ENCODE peak calls at places on chromosomes 11 and 22, in seven cellular contexts. D, R, B, A, H, Z and C are unnamed samples. For H3K4me1, the result is how much of the 10 kb centered on the place peaks cover.

GRCh38 chr22:31451709-31452571 is 37.7 kb downstream of the EIF4ENIF1 start:
- DNase-seq in D (no peak), R (peak), B (no peak), A (peak), H (no peak), Z (no peak), C (peak)

GRCh38 chr22:40668611-40669390 is 10.5 kb upstream of the MCHR1 start:
- DNase-seq in D (no peak), R (no peak), B (no peak), A (no peak), H (no peak), Z (no peak), C (no peak)

GRCh38 chr11:105881027-105881426 is 141.0 kb downstream of the MSANTD4 start:
- DNase-seq in D (no peak), R (no peak), B (no peak), A (no peak), H (no peak), Z (no peak), C (no peak)

GRCh38 chr11:120147094-120147949 is 9.4 kb upstream of the TRIM29 start:
- DNase-seq in D (no peak), R (no peak), B (peak), A (no peak), H (no peak), Z (no peak), C (no peak)

GRCh38 chr22:35206889-35207288 is 50.4 kb upstream of the HMGXB4 start:
- DNase-seq in D (no peak), R (no peak), B (no peak), A (no peak), H (no peak), Z (no peak), C (no peak)

GRCh38 chr11:91158901-91159537 is 936.2 kb upstream of the CHORDC1 start:
- DNase-seq in D (no peak), R (no peak), B (no peak), A (no peak), H (no peak), Z (no peak), C (no peak)

GRCh38 chr11:9774591-9775392 is 110.9 kb downstream of the SWAP70 start:
- DNase-seq in D (no peak), R (no peak), B (no peak), A (no peak), H (no peak), Z (no peak), C (no peak)

GRCh38 chr11:13944016-13944415 is 18.5 kb upstream of the SPON1 start:
- DNase-seq in D (no peak), R (no peak), B (no peak), A (no peak), H (no peak), Z (no peak), C (no peak)

GRCh38 chr22:44023404-44024287 is 456 bp upstream of the PARVB start:
- DNase-seq in D (no peak), R (no peak), B (peak), A (peak), H (no peak), Z (no peak), C (no peak)

GRCh38 chr11:9838961-9839360 is 175.1 kb downstream of the SWAP70 start:
- DNase-seq in D (no peak), R (no peak), B (no peak), A (no peak), H (peak), Z (no peak), C (no peak)

GRCh38 chr11:120956710-120957500 is 67.0 kb upstream of the TBCEL start:
- DNase-seq in D (no peak), R (peak), B (peak), A (no peak), H (no peak), Z (no peak), C (peak)

GRCh38 chr11:100445231-100445735 is 241.8 kb upstream of the ARHGAP42 start:
- DNase-seq in D (no peak), R (no peak), B (no peak), A (peak), H (no peak), Z (no peak), C (no peak)

GRCh38 chr22:35900483-35901168 is 128.0 kb downstream of the RBFOX2 start:
- DNase-seq in D (no peak), R (peak), B (no peak), A (no peak), H (peak), Z (no peak), C (peak)

GRCh38 chr22:36405671-36406070 is 17.9 kb upstream of the MYH9 start:
- DNase-seq in D (peak), R (peak), B (no peak), A (no peak), H (no peak), Z (no peak), C (peak)

GRCh38 chr11:126772267-126772666 is 228.3 kb downstream of the KIRREL3 start:
- DNase-seq in D (no peak), R (no peak), B (no peak), A (no peak), H (no peak), Z (no peak), C (no peak)

GRCh38 chr11:4576880-4577279 is 4.7 kb upstream of the OR52I2 start:
- DNase-seq in D (no peak), R (no peak), B (no peak), A (no peak), H (no peak), Z (no peak), C (no peak)

GRCh38 chr11:46202696-46203391 is 74.6 kb upstream of the CREB3L1 start:
- DNase-seq in D (no peak), R (no peak), B (no peak), A (no peak), H (no peak), Z (no peak), C (no peak)

GRCh38 chr22:41642711-41643110 is 21.6 kb downstream of the XRCC6 start:
- DNase-seq in D (no peak), R (no peak), B (no peak), A (no peak), H (no peak), Z (no peak), C (no peak)

GRCh38 chr11:74647831-74648230 is 55.4 kb downstream of the POLD3 start:
- DNase-seq in D (no peak), R (no peak), B (no peak), A (no peak), H (no peak), Z (no peak), C (no peak)

GRCh38 chr11:57283231-57283990 is 41.3 kb downstream of the TNKS1BP1 start:
- DNase-seq in D (no peak), R (no peak), B (no peak), A (no peak), H (no peak), Z (no peak), C (no peak)

GRCh38 chr22:28016781-28017557 is 97.9 kb upstream of the PITPNB start:
- DNase-seq in D (no peak), R (no peak), B (no peak), A (no peak), H (peak), Z (no peak), C (no peak)

GRCh38 chr11:65321828-65322495 is 7.3 kb downstream of the CDC42EP2 start:
- DNase-seq in D (no peak), R (no peak), B (no peak), A (no peak), H (peak), Z (no peak), C (no peak)

GRCh38 chr11:8011981-8012444 is 24.9 kb downstream of the EIF3F start:
- DNase-seq in D (no peak), R (no peak), B (no peak), A (no peak), H (no peak), Z (no peak), C (no peak)

GRCh38 chr11:111833524-111833923 is 37.9 kb downstream of the ALG9 start:
- DNase-seq in D (no peak), R (no peak), B (no peak), A (no peak), H (no peak), Z (no peak), C (no peak)

GRCh38 chr11:111797145-111797581 is 31.0 kb upstream of the PPP2R1B start:
- DNase-seq in D (no peak), R (no peak), B (no peak), A (no peak), H (no peak), Z (no peak), C (no peak)

GRCh38 chr11:3412837-3413236 is 33.9 kb upstream of the ZNF195 start:
- DNase-seq in D (no peak), R (no peak), B (no peak), A (no peak), H (no peak), Z (no peak), C (no peak)

GRCh38 chr11:94449437-94449836 is 44.2 kb downstream of the MRE11 start:
- DNase-seq in D (no peak), R (no peak), B (no peak), A (no peak), H (no peak), Z (no peak), C (no peak)

GRCh38 chr11:66100272-66101037 is 30.4 kb downstream of the PACS1 start:
- DNase-seq in D (peak), R (peak), B (no peak), A (no peak), H (no peak), Z (no peak), C (peak)

GRCh38 chr11:11179239-11179638 is 173.8 kb downstream of the CSNK2A3 start:
- DNase-seq in D (no peak), R (no peak), B (no peak), A (no peak), H (no peak), Z (no peak), C (no peak)

GRCh38 chr11:115580927-115581680 is 76.9 kb upstream of the CADM1 start:
- DNase-seq in D (no peak), R (no peak), B (no peak), A (peak), H (no peak), Z (no peak), C (no peak)

GRCh38 chr11:18699269-18699596 is 654 bp downstream of the TMEM86A start:
- DNase-seq in D (no peak), R (no peak), B (no peak), A (no peak), H (no peak), Z (no peak), C (no peak)

GRCh38 chr11:102453286-102453797 is 777 bp upstream of the TMEM123 start:
- DNase-seq in D (no peak), R (no peak), B (no peak), A (no peak), H (no peak), Z (no peak), C (no peak)

GRCh38 chr11:123381817-123382554 is 48.1 kb upstream of the GRAMD1B start:
- DNase-seq in D (no peak), R (no peak), B (no peak), A (no peak), H (no peak), Z (no peak), C (no peak)

GRCh38 chr22:42734406-42734805 is 13.7 kb upstream of the A4GALT start:
- DNase-seq in D (no peak), R (no peak), B (no peak), A (no peak), H (no peak), Z (no peak), C (no peak)
- H3K4me1 ChIP-seq in D (under half), R (under half), B (under half), A (under half), H (under half), Z (under half), C (under half)

GRCh38 chr22:22928666-22929380 is 41.2 kb downstream of the IGLL5 start:
- DNase-seq in D (peak), R (peak), B (no peak), A (no peak), H (no peak), Z (no peak), C (peak)
- H3K4me1 ChIP-seq in D (under half), R (under half), B (under half), A (under half), H (under half), Z (under half), C (under half)

GRCh38 chr11:68827733-68828132 is 14.0 kb downstream of the CPT1A start:
- DNase-seq in D (no peak), R (no peak), B (no peak), A (no peak), H (no peak), Z (no peak), C (no peak)

GRCh38 chr11:68831124-68831523 is 10.6 kb downstream of the CPT1A start:
- DNase-seq in D (no peak), R (no peak), B (no peak), A (no peak), H (no peak), Z (no peak), C (no peak)

GRCh38 chr11:68826726-68827125 is 15.0 kb downstream of the CPT1A start:
- DNase-seq in D (no peak), R (no peak), B (no peak), A (no peak), H (no peak), Z (no peak), C (no peak)

GRCh38 chr11:68828155-68828931 is 13.4 kb downstream of the CPT1A start:
- DNase-seq in D (no peak), R (no peak), B (no peak), A (no peak), H (no peak), Z (no peak), C (no peak)

DNA sequence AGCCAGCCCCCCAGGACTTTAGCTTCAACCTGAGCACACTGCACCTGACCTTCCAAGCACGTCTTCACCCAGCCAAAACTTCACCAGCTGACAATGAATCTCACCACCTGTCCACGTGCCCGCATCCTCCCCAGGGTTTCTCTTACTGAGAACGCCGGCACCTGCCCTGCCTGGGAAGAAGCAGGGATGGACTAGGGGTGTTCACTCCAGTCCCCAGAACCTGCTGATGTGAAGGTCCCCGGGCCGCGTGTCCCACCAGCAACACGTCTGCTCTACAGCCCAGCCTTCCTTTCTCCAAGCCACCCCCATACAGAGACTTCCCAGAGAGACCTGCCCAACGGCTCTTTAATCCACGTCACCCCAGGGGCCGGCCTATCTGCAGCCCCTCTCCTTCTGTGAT is 12.8 kb downstream of the CPT1A start:
- DNase-seq in D (no peak), R (no peak), B (no peak), A (no peak), H (no peak), Z (no peak), C (no peak)
- H3K4me1 ChIP-seq in D (under half), R (under half), B (under half), A (under half), H (under half), Z (under half), C (under half)

GRCh38 chr11:86632499-86633269 is 39.7 kb downstream of the ME3 start:
- DNase-seq in D (no peak), R (no peak), B (no peak), A (peak), H (peak), Z (peak), C (no peak)

GRCh38 chr11:86637976-86638375 is 34.4 kb downstream of the ME3 start:
- DNase-seq in D (no peak), R (no peak), B (no peak), A (no peak), H (no peak), Z (no peak), C (no peak)

GRCh38 chr11:86639172-86639571 is 33.2 kb downstream of the ME3 start:
- DNase-seq in D (no peak), R (no peak), B (no peak), A (no peak), H (no peak), Z (no peak), C (no peak)

GRCh38 chr11:86638673-86639072 is 33.7 kb downstream of the ME3 start:
- DNase-seq in D (no peak), R (no peak), B (no peak), A (no peak), H (no peak), Z (no peak), C (no peak)

DNA sequence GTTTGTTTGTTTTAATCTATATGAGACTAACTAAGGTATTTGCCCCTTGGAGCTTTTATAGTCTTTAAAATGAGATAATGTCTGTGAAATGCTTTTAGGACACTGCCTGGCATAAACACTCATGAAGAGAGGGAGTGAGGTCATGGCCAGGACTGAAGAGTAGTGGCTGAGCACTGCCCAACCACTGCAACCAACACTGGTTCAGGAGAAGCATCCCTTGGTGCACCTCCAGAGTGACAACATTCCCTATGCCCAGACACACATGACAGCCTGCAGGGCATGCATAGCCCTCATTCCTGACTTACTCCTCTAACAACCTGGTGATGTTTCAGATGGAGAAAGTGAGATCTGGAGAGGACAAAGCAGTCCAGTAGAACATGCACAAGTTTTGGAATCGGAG is 36.1 kb downstream of the ME3 start:
- DNase-seq in D (no peak), R (no peak), B (no peak), A (no peak), H (no peak), Z (no peak), C (no peak)
- H3K4me1 ChIP-seq in D (under half), R (under half), B (under half), A (under half), H (under half), Z (under half), C (under half)

DNA sequence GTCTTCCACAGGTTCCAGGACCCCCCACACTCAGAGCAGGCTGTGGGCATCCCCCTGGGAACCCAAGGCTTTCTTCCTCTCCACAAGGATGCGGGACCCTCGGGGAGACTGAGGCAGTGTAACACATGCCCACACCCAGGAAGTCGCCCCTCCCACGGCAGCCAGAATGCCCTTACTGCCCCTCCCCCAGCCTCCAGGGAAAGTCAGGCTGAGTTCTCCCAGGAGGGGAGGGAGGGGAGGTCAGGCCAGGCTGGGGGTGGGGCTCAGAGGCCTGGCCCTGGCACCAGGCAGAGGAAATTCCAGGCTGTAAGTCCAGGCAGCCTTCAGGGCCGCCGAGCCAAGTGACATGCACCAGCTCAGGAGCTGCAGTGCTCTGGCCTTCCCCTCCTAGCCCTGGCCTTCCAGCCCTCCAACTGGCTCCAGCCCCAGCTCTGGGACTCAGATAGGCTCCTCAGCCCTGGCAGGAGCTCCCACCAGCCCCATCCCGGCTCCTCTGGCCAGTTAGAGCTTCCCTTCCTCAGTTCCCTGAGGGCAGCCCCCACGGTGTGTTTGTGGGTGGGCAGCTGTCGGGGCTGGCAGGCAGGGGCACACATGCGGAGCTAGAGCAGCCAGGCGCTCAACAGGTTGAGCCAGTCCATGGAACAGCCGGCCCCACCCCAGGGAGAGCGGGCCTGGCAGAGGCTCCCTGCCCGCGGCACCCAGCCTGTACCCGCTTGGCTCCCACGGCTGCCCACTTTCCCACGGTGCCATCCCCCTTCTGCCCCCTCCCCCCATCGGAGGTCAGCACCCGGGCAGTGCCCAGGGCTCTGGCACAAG is 3.6 kb downstream of the BCL9L start:
- DNase-seq in D (no peak), R (no peak), B (peak), A (peak), H (peak), Z (no peak), C (no peak)
- H3K4me1 ChIP-seq in D (half or more), R (half or more), B (half or more), A (half or more), H (under half), Z (half or more), C (under half)

GRCh38 chr11:73530109-73530508 is 67.8 kb downstream of the FAM168A start:
- DNase-seq in D (no peak), R (no peak), B (no peak), A (peak), H (no peak), Z (no peak), C (no peak)
- H3K4me1 ChIP-seq in D (under half), R (under half), B (under half), A (under half), H (under half), Z (under half), C (under half)